ENCODE peak calls at places on chromosomes 3 and 15, in seven cellular contexts. W, Q, A, X, K, G and V are unnamed samples.

GRCh38 chr3:134079111-134079531 is 49.4 kb upstream of the SLCO2A1 start:
- DNase-seq in A (no peak), K (no peak), X (no peak), W (peak), Q (peak), G (no peak), V (no peak)

GRCh38 chr3:55482496-55483195 is 4.5 kb downstream of the WNT5A start:
- DNase-seq in A (no peak), Q (no peak), X (no peak), G (no peak), W (peak), K (no peak), V (peak)

GRCh38 chr3:46549989-46550388 is 16.1 kb downstream of the LRRC2 start:
- DNase-seq in X (no peak), Q (no peak), K (no peak), A (no peak), G (no peak), W (no peak), V (no peak)

GRCh38 chr3:53842436-53843194 is 3.6 kb downstream of the CHDH start:
- DNase-seq in Q (peak), W (peak), A (no peak), X (no peak), G (no peak), K (no peak), V (peak)

GRCh38 chr3:58537412-58538301 is 667 bp upstream of the ACOX2 start:
- DNase-seq in W (peak), Q (peak), K (no peak), A (no peak), G (no peak), X (no peak), V (no peak)

GRCh38 chr3:106823706-106824105 is 553.5 kb upstream of the CCDC54 start:
- DNase-seq in G (no peak), A (no peak), Q (no peak), W (no peak), K (no peak), X (no peak), V (no peak)

GRCh38 chr15:42919308-42919707 is 1.3 kb downstream of the TTBK2 start:
- DNase-seq in Q (peak), W (peak), G (no peak), K (no peak), A (no peak), X (no peak), V (no peak)

GRCh38 chr3:40718681-40719080 is 193.9 kb downstream of the ZNF621 start:
- DNase-seq in A (no peak), X (peak), K (no peak), W (no peak), Q (no peak), G (no peak), V (no peak)

GRCh38 chr3:37453393-37454391 is 279.3 kb upstream of the LRRFIP2 start:
- DNase-seq in A (peak), Q (peak), W (peak), G (no peak), K (no peak), X (no peak), V (no peak)

GRCh38 chr15:33019354-33019981 is 175.0 kb downstream of the FMN1 start:
- DNase-seq in W (no peak), X (no peak), G (no peak), A (no peak), Q (no peak), K (no peak), V (no peak)

GRCh38 chr15:31378363-31378903 is 51.8 kb downstream of the KLF13 start:
- DNase-seq in X (no peak), Q (no peak), W (no peak), A (no peak), K (no peak), G (no peak), V (no peak)

GRCh38 chr3:46075816-46076215 is 48.5 kb upstream of the XCR1 start:
- DNase-seq in X (no peak), Q (no peak), G (no peak), W (no peak), A (no peak), K (no peak), V (no peak)

GRCh38 chr15:43966646-43967045 is 139.8 kb downstream of the WDR76 start:
- DNase-seq in K (no peak), Q (peak), X (no peak), A (no peak), G (no peak), W (peak), V (no peak)

GRCh38 chr3:1007890-1008289 is 84.9 kb upstream of the CNTN6 start:
- DNase-seq in Q (peak), K (no peak), A (no peak), G (no peak), X (no peak), W (peak), V (peak)

GRCh38 chr15:90143176-90143655 is 40.9 kb upstream of the IDH2 start:
- DNase-seq in X (peak), A (peak), W (no peak), K (peak), G (peak), Q (peak), V (peak)